ENCODE peak calls at places on chromosomes 12 and 14, in six cellular contexts. A is adrenal gland, Y is esophagus muscularis mucosa, S is PC-3, F is tibial nerve, X is colonic mucosa. B is an unnamed sample. For H3K4me1 and H3K27me3, the result is how much of the 10 kb centered on the place peaks cover.

GRCh38 chr12:56679834-56680575 is 8.1 kb downstream of the PTGES3 start:
- DNase-seq in A (no peak), Y (no peak), S (no peak), F (no peak), X (no peak), B (no peak)

GRCh38 chr12:34625116-34625515 is 602.8 kb downstream of the ALG10 start:
- DNase-seq in A (no peak), Y (no peak), S (peak), F (no peak), X (no peak), B (no peak)

GRCh38 chr12:51383281-51383905 is 7.8 kb downstream of the GALNT6 start:
- DNase-seq in A (no peak), Y (no peak), S (peak), F (no peak), X (no peak), B (no peak)

GRCh38 chr12:28457785-28458184 is 267.5 kb downstream of the CCDC91 start:
- DNase-seq in A (no peak), Y (no peak), S (no peak), F (no peak), X (no peak), B (no peak)

GRCh38 chr12:116508145-116509121 is 50.7 kb upstream of the MAP1LC3B2 start:
- DNase-seq in A (no peak), Y (no peak), S (peak), F (no peak), X (peak), B (no peak)

GRCh38 chr14:30064454-30064853 is 136.8 kb upstream of the PRKD1 start:
- DNase-seq in A (no peak), Y (no peak), S (no peak), F (no peak), X (no peak), B (no peak)

GRCh38 chr14:63478024-63478423 is 65.2 kb downstream of the PPP2R5E start:
- DNase-seq in A (no peak), Y (no peak), S (no peak), F (no peak), X (no peak), B (no peak)

GRCh38 chr12:54195736-54196347 is 7.1 kb upstream of the SMUG1 start:
- DNase-seq in A (no peak), Y (no peak), S (no peak), F (no peak), X (no peak), B (no peak)

GRCh38 chr14:32396874-32397273 is 67.8 kb downstream of the AKAP6 start:
- DNase-seq in A (no peak), Y (no peak), S (no peak), F (no peak), X (no peak), B (no peak)

GRCh38 chr12:132071001-132071810 is 72.9 kb downstream of the DDX51 start:
- DNase-seq in A (no peak), Y (no peak), S (no peak), F (no peak), X (no peak), B (no peak)

GRCh38 chr12:21456291-21456780 is 18.9 kb downstream of the PYROXD1 start:
- DNase-seq in A (no peak), Y (no peak), S (peak), F (no peak), X (no peak), B (peak)

GRCh38 chr12:127623362-127623761 is 643.6 kb upstream of the TMEM132C start:
- DNase-seq in A (no peak), Y (no peak), S (peak), F (no peak), X (no peak), B (no peak)

GRCh38 chr12:65615091-65615490 is 209.2 kb upstream of the HMGA2 start:
- DNase-seq in A (no peak), Y (no peak), S (peak), F (no peak), X (no peak), B (no peak)

DNA sequence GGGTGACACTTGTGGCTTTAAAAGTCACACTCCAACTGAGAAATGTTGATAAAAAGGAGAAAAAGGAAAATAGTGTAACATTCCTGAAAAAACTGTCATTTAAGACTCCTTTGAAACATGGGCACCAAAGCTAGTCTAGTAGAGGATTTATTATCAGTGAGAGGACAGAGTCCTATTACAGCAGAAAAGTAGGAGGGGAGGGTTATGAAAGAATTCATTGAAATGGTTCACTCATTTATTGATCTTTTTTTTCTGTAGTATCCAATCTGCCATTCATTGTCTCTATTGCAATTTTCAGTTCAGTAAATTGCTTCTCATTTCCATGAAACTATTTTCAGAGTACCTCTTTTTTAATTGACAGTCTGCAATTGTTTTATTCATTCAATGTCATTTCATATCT is 25.4 kb downstream of the PPM1A start:
- DNase-seq in A (no peak), Y (no peak), S (no peak), F (no peak), X (no peak), B (no peak)
- H3K4me1 ChIP-seq in A (half or more), Y (half or more), S (under half), F (under half), X (under half), B (under half)

DNA sequence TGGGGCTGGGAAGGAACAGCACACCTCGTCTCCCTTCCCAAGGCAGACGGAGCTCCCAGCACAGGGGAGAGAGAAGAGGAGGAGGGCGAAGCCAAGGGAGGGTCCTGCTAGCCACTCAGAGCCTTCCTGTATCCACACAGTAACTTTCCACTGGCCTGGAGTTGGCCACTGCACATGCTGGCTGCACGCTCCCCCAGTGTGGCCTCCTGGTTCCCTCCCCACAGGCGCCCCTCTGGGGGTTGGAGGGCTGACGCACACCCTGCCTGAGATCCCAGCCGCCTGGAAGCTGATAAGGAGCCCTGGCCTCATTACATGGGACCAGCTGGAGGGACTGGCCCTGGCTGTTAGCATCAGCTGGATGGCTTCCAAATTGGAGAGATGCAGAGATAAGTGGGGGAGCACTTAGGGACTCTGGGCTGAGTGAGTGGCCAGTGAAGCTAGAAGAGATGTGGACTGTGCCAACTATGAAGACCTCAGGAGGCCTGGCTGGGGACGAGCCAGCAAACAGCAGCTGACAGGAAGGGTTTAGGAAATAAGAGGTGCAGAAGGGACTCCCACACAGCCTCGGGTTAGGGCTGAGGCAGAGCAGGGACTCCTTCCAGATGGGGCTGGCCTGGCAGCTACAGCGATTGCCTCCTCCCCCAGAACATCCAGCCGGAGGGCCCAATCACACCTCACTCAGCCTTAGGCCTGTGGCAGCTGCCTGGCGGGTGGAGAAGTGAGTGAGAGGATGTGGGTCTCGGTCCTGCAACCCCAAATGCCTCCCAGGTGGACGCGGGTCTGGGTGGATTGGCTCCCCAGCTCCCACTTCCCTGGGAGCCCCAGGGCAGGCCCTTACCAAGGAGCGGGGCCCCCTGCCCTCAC is 26.3 kb upstream of the BCDIN3D start:
- DNase-seq in A (peak), Y (peak), S (no peak), F (peak), X (peak), B (no peak)
- H3K27ac ChIP-seq in A (peak), Y (peak), S (no peak), F (peak), X (no peak), B (no peak)

GRCh38 chr12:24707379-24707778 is 241.5 kb downstream of the BCAT1 start:
- DNase-seq in A (no peak), Y (no peak), S (no peak), F (no peak), X (no peak), B (no peak)

GRCh38 chr12:24708029-24708428 is 240.9 kb downstream of the BCAT1 start:
- DNase-seq in A (no peak), Y (no peak), S (no peak), F (no peak), X (no peak), B (no peak)

GRCh38 chr12:24711056-24711455 is 237.8 kb downstream of the BCAT1 start:
- DNase-seq in A (no peak), Y (no peak), S (no peak), F (no peak), X (no peak), B (no peak)

GRCh38 chr12:24708718-24709117 is 240.2 kb downstream of the BCAT1 start:
- DNase-seq in A (no peak), Y (no peak), S (no peak), F (no peak), X (no peak), B (no peak)

DNA sequence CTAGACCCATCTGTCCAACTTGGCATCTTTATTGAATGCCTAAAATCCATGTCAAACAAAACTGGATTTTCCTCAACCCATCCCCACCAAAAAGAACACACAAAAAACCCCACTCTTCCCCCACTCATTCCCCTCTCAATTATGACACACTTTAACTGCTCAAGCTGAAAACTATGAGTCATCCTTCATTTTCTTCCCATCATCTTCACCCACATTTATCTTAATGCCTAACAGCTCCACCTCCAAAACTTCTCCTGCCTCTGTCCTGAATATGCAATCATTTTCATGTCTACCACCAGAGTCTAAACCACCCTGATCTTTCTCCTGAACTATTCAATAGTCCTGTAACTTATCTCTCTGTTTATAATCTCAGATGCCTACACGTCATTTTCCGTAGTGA is 239.7 kb downstream of the BCAT1 start:
- DNase-seq in A (no peak), Y (no peak), S (no peak), F (no peak), X (no peak), B (no peak)
- H3K27me3 ChIP-seq in A (under half), Y (under half), S (under half), F (under half), X (under half), B (under half)

GRCh38 chr12:30569426-30569825 is 126.2 kb downstream of the IPO8 start:
- DNase-seq in A (no peak), Y (no peak), S (no peak), F (no peak), X (no peak), B (no peak)
- H3K4me1 ChIP-seq in A (under half), Y (under half), S (under half), F (under half), X (under half), B (under half)

GRCh38 chr12:76798864-76799263 is 34.9 kb downstream of the ZDHHC17 start:
- DNase-seq in A (no peak), Y (no peak), S (no peak), F (no peak), X (no peak), B (no peak)
- H3K27ac ChIP-seq in A (no peak), Y (no peak), S (no peak), F (no peak), X (no peak), B (no peak)

GRCh38 chr12:114451657-114452056 is 45.7 kb upstream of the TBX5 start:
- DNase-seq in A (no peak), Y (no peak), S (no peak), F (no peak), X (no peak), B (no peak)
- H3K27me3 ChIP-seq in A (half or more), Y (under half), S (half or more), F (half or more), X (under half), B (under half)

DNA sequence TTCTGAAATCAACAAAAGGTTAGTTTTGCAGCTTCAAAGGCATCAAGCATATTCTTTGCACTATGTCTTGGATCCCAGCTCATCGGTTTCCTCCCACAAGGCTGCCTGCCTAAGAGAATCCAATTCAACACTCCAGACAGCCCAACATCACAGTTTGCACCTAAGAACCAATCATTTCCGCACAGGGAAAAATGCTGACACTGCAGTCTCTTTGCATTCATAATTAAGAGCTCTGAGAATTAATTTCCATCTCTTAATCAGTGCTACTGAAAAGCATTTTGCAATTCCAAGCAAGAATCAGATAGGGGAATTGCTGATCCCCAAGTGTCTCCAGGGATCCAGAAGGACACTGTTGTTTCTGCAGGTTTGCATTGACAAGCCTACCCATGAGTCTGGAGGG is 175.9 kb downstream of the PIWIL1 start:
- DNase-seq in A (no peak), Y (no peak), S (no peak), F (no peak), X (no peak), B (no peak)
- H3K4me1 ChIP-seq in A (under half), Y (under half), S (under half), F (under half), X (under half), B (under half)

GRCh38 chr14:71359823-71360222 is 452.6 kb downstream of the PCNX1 start:
- DNase-seq in A (no peak), Y (no peak), S (no peak), F (no peak), X (no peak), B (no peak)

GRCh38 chr14:71361335-71361734 is 454.1 kb downstream of the PCNX1 start:
- DNase-seq in A (no peak), Y (no peak), S (peak), F (no peak), X (no peak), B (no peak)

GRCh38 chr14:71361874-71362273 is 454.6 kb downstream of the PCNX1 start:
- DNase-seq in A (no peak), Y (no peak), S (no peak), F (no peak), X (no peak), B (no peak)

GRCh38 chr14:71355324-71356201 is 448.3 kb downstream of the PCNX1 start:
- DNase-seq in A (peak), Y (no peak), S (no peak), F (no peak), X (no peak), B (no peak)

DNA sequence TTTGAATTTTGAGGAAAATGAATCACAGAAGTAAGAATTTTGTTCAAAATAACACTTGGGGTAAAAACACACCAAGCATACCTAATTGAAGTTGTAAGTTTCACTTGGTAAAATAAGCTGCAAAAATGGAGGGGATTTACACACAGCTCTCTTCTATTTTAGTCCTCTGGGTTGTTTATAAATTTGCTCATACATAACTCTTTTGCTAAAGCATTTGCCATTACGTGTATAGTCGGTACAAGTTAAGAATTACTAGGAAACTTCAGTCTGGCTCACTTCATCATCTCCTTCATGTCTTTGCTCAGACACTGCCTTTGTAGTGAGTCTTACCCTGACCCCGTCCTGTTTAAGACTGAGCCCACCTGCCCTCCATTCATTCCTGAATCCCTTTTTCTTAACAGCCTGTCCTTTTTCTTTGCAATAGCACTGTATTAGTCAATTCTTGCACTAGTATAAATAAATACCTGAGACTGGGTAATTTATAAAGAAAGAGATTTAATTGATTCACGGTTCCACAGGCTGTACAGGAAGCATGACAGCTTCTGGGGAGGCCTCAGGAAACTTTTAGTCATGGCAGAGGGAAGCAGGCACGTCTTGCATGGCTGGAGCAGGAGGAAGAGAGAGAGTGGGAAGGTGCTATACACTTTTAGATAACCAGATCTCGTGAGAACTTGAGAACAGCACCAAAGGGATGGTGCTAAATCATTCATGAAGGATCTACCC is 451.1 kb downstream of the PCNX1 start:
- DNase-seq in A (no peak), Y (peak), S (no peak), F (no peak), X (no peak), B (no peak)
- H3K27ac ChIP-seq in A (no peak), Y (peak), S (no peak), F (no peak), X (no peak), B (no peak)

GRCh38 chr14:69485261-69485660 is 733 bp downstream of the PLEKHD1 start:
- DNase-seq in A (no peak), Y (no peak), S (no peak), F (no peak), X (no peak), B (no peak)
- H3K27me3 ChIP-seq in A (under half), Y (under half), S (half or more), F (half or more), X (under half), B (under half)

DNA sequence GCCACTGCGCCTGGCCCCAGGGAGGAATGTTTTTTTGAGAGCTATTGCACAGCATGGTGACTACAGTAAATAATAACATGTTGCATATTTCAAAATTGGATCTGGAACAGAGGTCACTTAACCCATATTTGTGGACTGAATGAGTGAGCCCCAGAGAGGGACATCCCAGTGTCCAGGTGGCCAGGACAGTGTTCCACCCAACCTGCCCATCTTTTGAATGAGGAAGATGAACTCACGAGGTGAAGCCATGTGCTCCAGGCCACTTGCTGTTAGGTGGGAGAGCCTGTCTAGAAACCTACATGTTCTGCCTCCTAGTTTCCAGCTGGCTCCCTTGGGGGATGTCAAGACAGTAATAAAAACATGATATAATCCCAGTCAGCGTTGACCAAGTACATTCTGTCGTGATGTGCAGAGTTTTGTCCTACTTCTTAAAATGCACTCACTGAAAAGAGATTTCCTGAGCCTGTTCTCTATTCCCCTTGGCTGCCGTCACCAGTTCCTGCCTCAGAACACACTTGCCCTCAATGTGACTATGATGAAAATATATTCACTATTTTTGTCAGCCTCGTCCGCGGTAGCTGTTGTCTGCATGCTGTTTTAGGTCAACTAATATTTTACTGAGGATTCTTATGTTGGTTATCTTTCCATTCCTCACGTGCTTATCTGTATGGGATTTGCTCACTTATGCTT is 25.7 kb downstream of the TSPAN9 start:
- DNase-seq in A (no peak), Y (no peak), S (no peak), F (no peak), X (no peak), B (no peak)
- H3K4me1 ChIP-seq in A (under half), Y (half or more), S (under half), F (under half), X (under half), B (under half)